ENCODE peak calls at places on chromosomes 7 and 10, in six cellular contexts. C, U, J, I, L and M are unnamed samples.

GRCh38 chr7:157693521-157694388 is 357.0 kb downstream of the DNAJB6 start:
- DNase-seq in C (no peak), U (no peak), J (no peak), I (no peak), L (no peak), M (no peak)

GRCh38 chr10:49512121-49512809 is 26.7 kb downstream of the ERCC6 start:
- DNase-seq in C (peak; percentile 40), U (no peak), J (no peak), I (no peak), L (no peak), M (peak; percentile 56)

GRCh38 chr10:118682518-118682917 is 72.3 kb downstream of the CACUL1 start:
- DNase-seq in C (no peak), U (no peak), J (no peak), I (no peak), L (no peak), M (no peak)

GRCh38 chr7:47313564-47313963 is 268.3 kb downstream of the TNS3 start:
- DNase-seq in C (no peak), U (no peak), J (no peak), I (no peak), L (no peak), M (no peak)

GRCh38 chr7:112505495-112505894 is 24.7 kb downstream of the LSMEM1 start:
- DNase-seq in C (no peak), U (no peak), J (no peak), I (no peak), L (no peak), M (no peak)

GRCh38 chr7:129779602-129780256 is 168.2 kb downstream of the NRF1 start:
- DNase-seq in C (no peak), U (no peak), J (peak; percentile 85), I (no peak), L (peak; percentile 68), M (peak; percentile 57)

GRCh38 chr7:131557521-131558385 is 1.3 kb upstream of the PODXL start:
- DNase-seq in C (no peak), U (no peak), J (no peak), I (no peak), L (no peak), M (no peak)

GRCh38 chr7:99597762-99598501 is at the start of gene TMEM225B:
- DNase-seq in C (no peak), U (no peak), J (no peak), I (no peak), L (peak; percentile 2), M (no peak)

GRCh38 chr10:79056361-79056735 is 12.4 kb upstream of the ZMIZ1 start:
- DNase-seq in C (no peak), U (no peak), J (no peak), I (no peak), L (no peak), M (no peak)

GRCh38 chr7:3597243-3597642 is 296.2 kb downstream of the SDK1 start:
- DNase-seq in C (no peak), U (no peak), J (no peak), I (no peak), L (no peak), M (peak; percentile 91)

GRCh38 chr10:112852308-112852707 is 97.7 kb upstream of the TCF7L2 start:
- DNase-seq in C (no peak), U (no peak), J (no peak), I (no peak), L (no peak), M (no peak)

GRCh38 chr7:95190515-95190914 is 133.8 kb downstream of the PON1 start:
- DNase-seq in C (peak; percentile 19), U (no peak), J (no peak), I (no peak), L (no peak), M (no peak)

GRCh38 chr7:5406957-5407930 is 16.4 kb downstream of the TNRC18 start:
- DNase-seq in C (no peak), U (no peak), J (no peak), I (no peak), L (no peak), M (no peak)

GRCh38 chr10:46520941-46521340 is 35.5 kb downstream of the GPRIN2 start:
- DNase-seq in C (no peak), U (peak; percentile 11), J (peak; percentile 55), I (no peak), L (no peak), M (no peak)

GRCh38 chr7:4998244-4998643 is 39.3 kb upstream of the MMD2 start:
- DNase-seq in C (no peak), U (no peak), J (no peak), I (no peak), L (no peak), M (no peak)

GRCh38 chr7:69342154-69342884 is 256.0 kb upstream of the AUTS2 start:
- DNase-seq in C (no peak), U (no peak), J (no peak), I (no peak), L (no peak), M (no peak)

GRCh38 chr10:23419657-23420319 is 19.1 kb upstream of the OTUD1 start:
- DNase-seq in C (no peak), U (no peak), J (no peak), I (no peak), L (no peak), M (no peak)

GRCh38 chr7:43004076-43004475 is 71.9 kb downstream of the MRPL32 start:
- DNase-seq in C (no peak), U (no peak), J (no peak), I (no peak), L (no peak), M (peak; percentile 62)

GRCh38 chr7:1317654-1318450 is 85.2 kb downstream of the UNCX start:
- DNase-seq in C (no peak), U (no peak), J (no peak), I (no peak), L (no peak), M (no peak)

GRCh38 chr7:33722383-33723096 is 182.8 kb upstream of the BMPER start:
- DNase-seq in C (peak; percentile 86), U (no peak), J (peak; percentile 77), I (no peak), L (no peak), M (no peak)

GRCh38 chr10:60978287-60979115 is 34.5 kb upstream of the RHOBTB1 start:
- DNase-seq in C (peak; percentile 32), U (no peak), J (peak; percentile 76), I (no peak), L (no peak), M (no peak)

GRCh38 chr10:133229265-133230022 is 573 bp upstream of the UTF1 start:
- DNase-seq in C (no peak), U (no peak), J (no peak), I (no peak), L (no peak), M (no peak)

GRCh38 chr10:58157076-58157766 is 110.5 kb downstream of the IPMK start:
- DNase-seq in C (peak; percentile 98), U (no peak), J (peak; percentile 71), I (no peak), L (no peak), M (no peak)

GRCh38 chr10:114471906-114472873 is 67.9 kb upstream of the AFAP1L2 start:
- DNase-seq in C (peak; percentile 23), U (no peak), J (no peak), I (no peak), L (no peak), M (no peak)

GRCh38 chr10:80186364-80187012 is 18.8 kb downstream of the ANXA11 start:
- DNase-seq in C (no peak), U (no peak), J (no peak), I (no peak), L (no peak), M (peak; percentile 57)

GRCh38 chr10:45557275-45557905 is 115.2 kb downstream of the ZFAND4 start:
- DNase-seq in C (no peak), U (no peak), J (no peak), I (no peak), L (no peak), M (peak; percentile 63)

GRCh38 chr7:27640914-27641570 is 21.6 kb downstream of the HIBADH start:
- DNase-seq in C (peak; percentile 92), U (no peak), J (peak; percentile 83), I (no peak), L (no peak), M (no peak)

GRCh38 chr10:27794157-27794556 is 48.5 kb upstream of the MKX start:
- DNase-seq in C (peak; percentile 4), U (no peak), J (no peak), I (no peak), L (no peak), M (no peak)

GRCh38 chr10:3471927-3472704 is 299.5 kb upstream of the PITRM1 start:
- DNase-seq in C (peak; percentile 97), U (no peak), J (no peak), I (no peak), L (no peak), M (no peak)

GRCh38 chr7:1027285-1028043 is 16.9 kb upstream of the GPR146 start:
- DNase-seq in C (peak; percentile 23), U (no peak), J (peak; percentile 36), I (no peak), L (no peak), M (peak; percentile 49)

GRCh38 chr10:74928742-74929191 is 102.4 kb downstream of the KAT6B start:
- DNase-seq in C (no peak), U (no peak), J (no peak), I (no peak), L (no peak), M (no peak)

GRCh38 chr10:48251525-48252353 is 22.8 kb downstream of the FRMPD2 start:
- DNase-seq in C (peak; percentile 94), U (no peak), J (peak; percentile 51), I (no peak), L (peak; percentile 7), M (no peak)

GRCh38 chr7:54581511-54581910 is 39.3 kb downstream of the VSTM2A start:
- DNase-seq in C (peak; percentile 2), U (no peak), J (peak; percentile 4), I (no peak), L (no peak), M (no peak)

GRCh38 chr7:8491106-8491505 is 57.7 kb downstream of the NXPH1 start:
- DNase-seq in C (no peak), U (no peak), J (no peak), I (no peak), L (no peak), M (no peak)

GRCh38 chr10:125002044-125002422 is 60.1 kb downstream of the ZRANB1 start:
- DNase-seq in C (no peak), U (no peak), J (no peak), I (no peak), L (no peak), M (no peak)

GRCh38 chr10:114708717-114709352 is 50.8 kb upstream of the ABLIM1 start:
- DNase-seq in C (peak; percentile 94), U (no peak), J (peak; percentile 76), I (no peak), L (no peak), M (no peak)

GRCh38 chr7:114422478-114423217 is 8.0 kb downstream of the FOXP2 start:
- DNase-seq in C (peak; percentile 15), U (no peak), J (no peak), I (no peak), L (no peak), M (no peak)